ENCODE peak calls at places on chromosomes 4 and X, in eight cellular contexts. W is naive thymus-derived CD4-positive, alpha-beta T cell; O is lung; C is mesenchymal stem cell; U is effector memory CD4-positive, alpha-beta T cell; Q is endodermal cell; D is colonic mucosa; L is CD4-positive, alpha-beta memory T cell. E is an unnamed sample. For H3K4me1, the result is how much of the 10 kb centered on the place peaks cover.

GRCh38 chrX:129360175-129360574 is 163.1 kb downstream of the SMARCA1 start:
- DNase-seq in W (no peak), O (no peak), C (peak), U (peak), Q (peak), D (peak), L (peak), E (no peak)

GRCh38 chrX:3094261-3094660 is 53.0 kb downstream of the ARSF start:
- DNase-seq in W (no peak), O (no peak), C (no peak), U (no peak), Q (peak), D (peak), L (no peak), E (no peak)

GRCh38 chrX:153685751-153686676 is 1.7 kb upstream of the SLC6A8 start:
- DNase-seq in W (no peak), O (no peak), C (no peak), U (no peak), Q (peak), D (no peak), L (no peak), E (no peak)

GRCh38 chr4:15778742-15779231 is 659 bp downstream of the CD38 start:
- DNase-seq in W (peak), O (peak), C (peak), U (no peak), Q (no peak), D (peak), L (peak), E (no peak)

GRCh38 chrX:11193035-11193469 is 81.9 kb downstream of the HCCS start:
- DNase-seq in W (no peak), O (no peak), C (peak), U (no peak), Q (no peak), D (no peak), L (no peak), E (no peak)

GRCh38 chrX:153954618-153955450 is 10.4 kb upstream of the RENBP start:
- DNase-seq in W (no peak), O (no peak), C (no peak), U (no peak), Q (no peak), D (no peak), L (no peak), E (no peak)

GRCh38 chr4:78528327-78528726 is 23.2 kb upstream of the ANXA3 start:
- DNase-seq in W (no peak), O (no peak), C (peak), U (no peak), Q (no peak), D (no peak), L (no peak), E (no peak)

GRCh38 chrX:5163663-5164062 is 1065.0 kb downstream of the NLGN4X start:
- DNase-seq in W (no peak), O (no peak), C (no peak), U (no peak), Q (no peak), D (no peak), L (no peak), E (no peak)

GRCh38 chr4:86532851-86533250 is 61.3 kb upstream of the PTPN13 start:
- DNase-seq in W (no peak), O (no peak), C (no peak), U (no peak), Q (no peak), D (no peak), L (no peak), E (no peak)

GRCh38 chr4:79540143-79540542 is 132.1 kb upstream of the GK2 start:
- DNase-seq in W (no peak), O (no peak), C (no peak), U (no peak), Q (no peak), D (no peak), L (no peak), E (no peak)

GRCh38 chr4:16157609-16158503 is 68.4 kb downstream of the TAPT1 start:
- DNase-seq in W (no peak), O (no peak), C (peak), U (no peak), Q (no peak), D (peak), L (no peak), E (no peak)

GRCh38 chrX:42176790-42177189 is 253.4 kb upstream of the CASK start:
- DNase-seq in W (no peak), O (no peak), C (no peak), U (no peak), Q (peak), D (no peak), L (no peak), E (no peak)

GRCh38 chrX:135432453-135432852 is 10.7 kb downstream of the SMIM10L2A start:
- DNase-seq in W (no peak), O (no peak), C (no peak), U (no peak), Q (no peak), D (no peak), L (no peak), E (no peak)

GRCh38 chrX:56615282-56615681 is 51.9 kb downstream of the UBQLN2 start:
- DNase-seq in W (no peak), O (no peak), C (no peak), U (no peak), Q (no peak), D (no peak), L (no peak), E (no peak)

GRCh38 chrX:13893826-13894225 is 76.9 kb upstream of the GPM6B start:
- DNase-seq in W (no peak), O (no peak), C (no peak), U (no peak), Q (no peak), D (no peak), L (no peak), E (no peak)

GRCh38 chr4:7933631-7934510 is 5.8 kb downstream of the AFAP1 start:
- DNase-seq in W (no peak), O (no peak), C (peak), U (no peak), Q (no peak), D (no peak), L (no peak), E (no peak)

GRCh38 chr4:40838742-40839141 is 89.0 kb downstream of the NSUN7 start:
- DNase-seq in W (no peak), O (no peak), C (no peak), U (no peak), Q (no peak), D (no peak), L (no peak), E (no peak)

GRCh38 chr4:176478076-176478475 is 158.3 kb downstream of the SPCS3 start:
- DNase-seq in W (no peak), O (no peak), C (no peak), U (no peak), Q (no peak), D (no peak), L (no peak), E (no peak)

GRCh38 chrX:65821721-65822496 is 154.5 kb downstream of the MSN start:
- DNase-seq in W (peak), O (no peak), C (no peak), U (peak), Q (no peak), D (peak), L (peak), E (no peak)

GRCh38 chr4:40669504-40669903 is 39.8 kb upstream of the RBM47 start:
- DNase-seq in W (no peak), O (no peak), C (no peak), U (no peak), Q (no peak), D (no peak), L (no peak), E (no peak)

GRCh38 chr4:145843148-145843547 is 95.5 kb downstream of the ZNF827 start:
- DNase-seq in W (no peak), O (no peak), C (no peak), U (no peak), Q (no peak), D (no peak), L (no peak), E (no peak)
- H3K4me3 ChIP-seq in W (no peak), O (no peak), C (no peak), U (no peak), Q (no peak), D (no peak), L (no peak), E (no peak)

DNA sequence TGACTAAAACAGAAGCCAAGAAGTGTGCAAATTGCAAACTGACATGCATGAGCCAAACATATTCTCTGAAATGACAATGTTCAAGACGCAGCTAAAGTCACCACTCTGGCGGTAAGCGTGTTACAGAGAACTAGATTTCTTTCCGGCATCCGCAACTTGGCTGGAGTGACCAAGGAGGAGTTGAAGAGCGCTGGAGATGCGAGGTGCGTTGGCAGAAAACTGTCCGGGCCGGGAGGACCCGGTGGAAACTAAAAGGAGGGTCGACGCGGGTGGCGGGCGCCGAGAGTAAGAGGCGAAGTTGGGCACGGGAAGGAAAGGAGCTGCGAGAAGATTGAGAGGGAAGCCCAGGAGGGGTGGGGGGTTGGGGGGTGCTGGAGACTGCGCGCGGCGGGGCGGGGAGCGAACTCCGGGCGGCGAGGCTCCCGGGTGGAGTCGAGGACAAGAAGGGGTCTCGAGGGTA is 807 bp downstream of the SEL1L3 start:
- DNase-seq in W (no peak), O (peak), C (peak), U (no peak), Q (peak), D (peak), L (peak), E (no peak)
- H3K27ac ChIP-seq in W (peak), O (peak), C (no peak), U (peak), Q (no peak), D (peak), L (peak), E (no peak)

GRCh38 chr4:38071801-38072567 is 111.8 kb downstream of the PTTG2 start:
- DNase-seq in W (no peak), O (no peak), C (peak), U (no peak), Q (no peak), D (no peak), L (no peak), E (no peak)
- H3K4me1 ChIP-seq in W (under half), O (under half), C (under half), U (under half), Q (under half), D (under half), L (under half), E (under half)

GRCh38 chr4:111991797-111992196 is 153.5 kb upstream of the FAM241A start:
- DNase-seq in W (no peak), O (peak), C (peak), U (no peak), Q (no peak), D (no peak), L (no peak), E (no peak)
- H3K4me3 ChIP-seq in W (no peak), O (no peak), C (no peak), U (no peak), Q (no peak), D (no peak), L (no peak), E (no peak)

DNA sequence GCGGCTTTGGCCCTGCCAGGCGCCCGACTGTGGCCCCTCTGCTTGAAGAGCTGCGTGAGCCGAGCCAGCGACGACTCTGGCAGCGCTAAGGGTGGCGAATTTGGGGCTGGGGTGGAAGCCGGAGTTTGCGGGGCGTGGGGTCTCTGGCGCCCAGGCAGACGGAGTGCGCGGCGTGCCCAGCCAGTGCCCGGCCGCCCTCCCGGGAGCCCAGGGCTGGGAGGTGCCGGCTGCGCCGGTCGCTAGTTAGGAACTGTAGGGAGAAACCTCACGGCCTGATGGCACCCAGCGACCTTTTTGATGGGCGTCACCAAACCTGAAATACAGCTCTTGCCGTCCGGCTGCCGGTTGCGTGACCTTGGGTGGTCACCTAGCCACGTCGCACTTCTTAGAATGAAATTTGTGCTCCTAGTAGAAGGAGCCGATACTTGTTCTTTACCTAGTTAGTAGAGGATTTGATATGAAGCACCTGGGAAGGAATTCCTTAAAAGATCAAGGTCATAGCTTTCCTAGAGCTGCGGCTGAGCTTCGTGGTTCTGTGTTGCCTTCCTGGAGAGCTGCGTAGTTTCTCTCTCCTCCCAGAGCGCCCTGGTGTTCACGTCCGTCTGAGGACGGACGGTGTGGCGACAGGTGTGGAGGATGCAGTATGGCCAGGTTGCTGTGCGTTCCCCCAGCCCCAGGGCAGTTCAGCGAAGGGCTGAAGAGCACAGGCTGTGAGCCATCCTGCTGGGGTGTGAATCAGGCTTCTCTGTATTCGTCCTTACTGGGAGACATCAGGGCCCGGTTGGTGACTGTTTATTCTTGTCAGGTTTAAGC is 680 bp downstream of the MAEA start:
- DNase-seq in W (no peak), O (no peak), C (peak), U (no peak), Q (no peak), D (peak), L (no peak), E (no peak)
- H3K27ac ChIP-seq in W (peak), O (peak), C (no peak), U (peak), Q (no peak), D (peak), L (peak), E (peak)

GRCh38 chr4:6776920-6777635 is 5.4 kb upstream of the KIAA0232 start:
- DNase-seq in W (no peak), O (no peak), C (no peak), U (no peak), Q (no peak), D (no peak), L (no peak), E (no peak)
- H3K4me1 ChIP-seq in W (under half), O (under half), C (under half), U (under half), Q (under half), D (under half), L (under half), E (under half)

GRCh38 chr4:62075082-62075481 is 875.0 kb downstream of the ADGRL3 start:
- DNase-seq in W (no peak), O (no peak), C (no peak), U (no peak), Q (no peak), D (no peak), L (no peak), E (no peak)

GRCh38 chr4:62077406-62077805 is 877.3 kb downstream of the ADGRL3 start:
- DNase-seq in W (no peak), O (no peak), C (no peak), U (no peak), Q (no peak), D (no peak), L (no peak), E (no peak)

DNA sequence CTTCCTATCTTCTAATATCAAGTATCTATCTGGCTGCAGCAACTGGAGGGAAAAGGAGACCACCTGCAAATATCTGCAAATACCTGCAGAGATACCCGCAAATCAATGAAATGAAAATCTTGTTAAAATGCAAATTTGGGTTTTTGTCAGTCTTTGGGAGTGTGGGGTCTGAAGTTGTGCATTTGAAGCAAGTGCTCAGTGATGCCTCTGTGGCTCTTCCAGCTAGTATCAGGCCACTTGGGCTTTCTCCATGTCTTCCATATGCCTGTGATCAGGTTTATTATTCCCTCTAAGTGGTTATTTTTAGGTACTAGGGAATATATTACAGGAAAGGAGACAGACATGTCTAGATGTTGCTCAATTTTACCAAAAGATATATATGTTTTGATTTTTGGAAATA is 880.3 kb downstream of the ADGRL3 start:
- DNase-seq in W (no peak), O (no peak), C (no peak), U (no peak), Q (no peak), D (no peak), L (no peak), E (no peak)
- H3K4me3 ChIP-seq in W (no peak), O (no peak), C (no peak), U (no peak), Q (no peak), D (no peak), L (no peak), E (no peak)

GRCh38 chr4:94758700-94759399 is 1.1 kb downstream of the BMPR1B start:
- DNase-seq in W (no peak), O (no peak), C (peak), U (no peak), Q (peak), D (no peak), L (no peak), E (no peak)

GRCh38 chr4:94762326-94762725 is 4.6 kb downstream of the BMPR1B start:
- DNase-seq in W (no peak), O (no peak), C (no peak), U (no peak), Q (no peak), D (no peak), L (no peak), E (no peak)

GRCh38 chr4:94758141-94758699 is 465 bp downstream of the BMPR1B start:
- DNase-seq in W (no peak), O (peak), C (peak), U (no peak), Q (peak), D (peak), L (no peak), E (peak)

GRCh38 chr4:94757192-94758140 is at the start of gene BMPR1B:
- DNase-seq in W (no peak), O (no peak), C (peak), U (no peak), Q (peak), D (no peak), L (no peak), E (no peak)

GRCh38 chr4:94759767-94760211 is 2.0 kb downstream of the BMPR1B start:
- DNase-seq in W (no peak), O (no peak), C (no peak), U (no peak), Q (no peak), D (no peak), L (no peak), E (no peak)
- H3K27ac ChIP-seq in W (no peak), O (no peak), C (no peak), U (no peak), Q (no peak), D (no peak), L (no peak), E (peak)

GRCh38 chr4:14237911-14238310 is 610.4 kb upstream of the BOD1L1 start:
- DNase-seq in W (no peak), O (no peak), C (no peak), U (no peak), Q (no peak), D (no peak), L (no peak), E (no peak)
- H3K4me1 ChIP-seq in W (under half), O (under half), C (under half), U (under half), Q (under half), D (under half), L (under half), E (under half)

GRCh38 chr4:54192811-54193210 is 36.3 kb upstream of the PDGFRA start:
- DNase-seq in W (no peak), O (no peak), C (no peak), U (no peak), Q (peak), D (no peak), L (no peak), E (no peak)

GRCh38 chr4:54199919-54200318 is 29.2 kb upstream of the PDGFRA start:
- DNase-seq in W (no peak), O (no peak), C (no peak), U (no peak), Q (no peak), D (no peak), L (no peak), E (no peak)

GRCh38 chr4:54197926-54198325 is 31.2 kb upstream of the PDGFRA start:
- DNase-seq in W (no peak), O (no peak), C (no peak), U (no peak), Q (no peak), D (no peak), L (no peak), E (no peak)
- H3K4me3 ChIP-seq in W (no peak), O (no peak), C (peak), U (no peak), Q (no peak), D (no peak), L (no peak), E (no peak)

E was measured in ascending aorta.